ENCODE peak calls at places on chromosome 13, in eight cellular contexts. P is adrenal gland; I is transverse colon; U is H1; Y is body of pancreas; F is colonic mucosa; Q is effector memory CD4-positive, alpha-beta T cell; G is CD8-positive, alpha-beta memory T cell. S is an unnamed sample.
A peak's percentile ranks its signal among the peaks of the same experiment; 100 is the strongest.

GRCh38 chr13:59533561-59534337 is 630.0 kb downstream of the DIAPH3 start:
- DNase-seq in Q (no peak), G (no peak), F (no peak), U (no peak), Y (no peak), I (no peak), P (no peak), S (no peak)

GRCh38 chr13:37485766-37486165 is 112.8 kb downstream of the POSTN start:
- DNase-seq in I (no peak), U (no peak), F (no peak), Q (no peak), G (no peak), Y (no peak), P (no peak), S (no peak)

GRCh38 chr13:43193789-43194188 is 170.4 kb downstream of the DNAJC15 start:
- DNase-seq in P (no peak), I (no peak), G (no peak), Y (no peak), F (no peak), Q (no peak), U (no peak), S (no peak)

GRCh38 chr13:26202365-26202972 is 19.6 kb downstream of the RNF6 start:
- DNase-seq in P (no peak), Q (no peak), F (no peak), I (no peak), G (no peak), U (no peak), Y (no peak), S (no peak)

GRCh38 chr13:78100481-78100880 is 181.8 kb upstream of the EDNRB start:
- DNase-seq in P (no peak), Y (no peak), U (no peak), Q (no peak), F (no peak), I (no peak), G (no peak), S (no peak)

GRCh38 chr13:42883771-42884170 is 102.4 kb downstream of the FAM216B start:
- DNase-seq in Y (no peak), I (peak; percentile 43), G (no peak), P (peak; percentile 51), U (no peak), Q (no peak), F (peak; percentile 23), S (no peak)

GRCh38 chr13:80047406-80047805 is 293.5 kb downstream of the SPRY2 start:
- DNase-seq in I (no peak), Y (no peak), Q (no peak), U (no peak), F (no peak), P (no peak), G (no peak), S (no peak)

GRCh38 chr13:32811297-32811800 is 204.9 kb upstream of the KL start:
- DNase-seq in P (no peak), Q (no peak), Y (no peak), I (peak; percentile 30), G (no peak), U (no peak), F (peak; percentile 31), S (no peak)

GRCh38 chr13:102231486-102231885 is 170.4 kb downstream of the FGF14 start:
- DNase-seq in Y (no peak), I (no peak), G (no peak), P (no peak), Q (no peak), U (no peak), F (no peak), S (no peak)

GRCh38 chr13:40777166-40777956 is 6.4 kb upstream of the MRPS31 start:
- DNase-seq in G (no peak), Y (peak; percentile 40), Q (peak; percentile 21), U (no peak), I (peak; percentile 43), F (peak; percentile 72), P (peak; percentile 42), S (no peak)

GRCh38 chr13:21826214-21827015 is 155.5 kb downstream of the FGF9 start:
- DNase-seq in U (no peak), I (no peak), P (no peak), Y (no peak), Q (no peak), G (no peak), F (no peak), S (no peak)

GRCh38 chr13:112072531-112073244 is 5.7 kb downstream of the SOX1 start:
- DNase-seq in U (no peak), Y (no peak), I (no peak), P (no peak), Q (no peak), F (no peak), G (no peak), S (no peak)

GRCh38 chr13:37617162-37617561 is 18.6 kb upstream of the POSTN start:
- DNase-seq in F (no peak), Q (no peak), U (no peak), I (no peak), Y (no peak), G (no peak), P (no peak), S (no peak)

GRCh38 chr13:51322826-51323225 is 16.7 kb upstream of the SERPINE3 start:
- DNase-seq in G (no peak), I (no peak), Y (no peak), P (no peak), Q (no peak), F (no peak), U (no peak), S (no peak)

GRCh38 chr13:48431431-48431830 is 18.5 kb upstream of the LPAR6 start:
- DNase-seq in Y (no peak), I (no peak), F (no peak), P (no peak), U (no peak), Q (no peak), G (no peak), S (no peak)

GRCh38 chr13:46119883-46120614 is 15.2 kb upstream of the CPB2 start:
- DNase-seq in P (peak; percentile 39), U (no peak), F (no peak), Q (no peak), Y (peak; percentile 38), G (no peak), I (no peak), S (no peak)

GRCh38 chr13:80551650-80552497 is 210.9 kb upstream of the SPRY2 start:
- DNase-seq in P (no peak), Y (no peak), Q (no peak), U (no peak), F (no peak), I (no peak), G (no peak), S (no peak)

GRCh38 chr13:52659340-52659739 is 6.7 kb downstream of the SUGT1 start:
- DNase-seq in G (no peak), U (no peak), I (no peak), F (no peak), P (no peak), Q (no peak), Y (no peak), S (no peak)

GRCh38 chr13:66402071-66402470 is 828.1 kb downstream of the PCDH9 start:
- DNase-seq in P (no peak), Q (no peak), G (no peak), I (no peak), Y (no peak), F (no peak), U (no peak), S (no peak)

GRCh38 chr13:46386996-46387851 is at the start of gene RUBCNL:
- DNase-seq in G (no peak), F (peak; percentile 81), Q (no peak), U (no peak), P (no peak), I (peak; percentile 78), Y (peak; percentile 16), S (peak; percentile 34)

GRCh38 chr13:32073180-32073864 is 41.7 kb downstream of the FRY start:
- DNase-seq in U (no peak), G (no peak), P (no peak), I (no peak), Q (no peak), F (no peak), Y (no peak), S (no peak)

GRCh38 chr13:113846639-113847318 is 17.1 kb downstream of the GAS6 start:
- DNase-seq in I (no peak), F (no peak), G (no peak), Y (peak; percentile 8), Q (no peak), P (no peak), U (no peak), S (no peak)
- H3K36me3 ChIP-seq in I (no peaks in the 10 kb centered on the region), F (no peaks in the 10 kb centered on the region), G (no peaks in the 10 kb centered on the region), Y (no peaks in the 10 kb centered on the region), Q (no peaks in the 10 kb centered on the region), P (no peaks in the 10 kb centered on the region), U (no peaks in the 10 kb centered on the region), S (peaks cover 50% of the 10 kb centered on the region)

GRCh38 chr13:110530839-110531499 is 30.6 kb downstream of the RAB20 start:
- DNase-seq in U (no peak), I (no peak), Q (no peak), F (no peak), P (no peak), Y (no peak), G (no peak), S (no peak)
- H3K36me3 ChIP-seq in U (no peaks in the 10 kb centered on the region), I (no peaks in the 10 kb centered on the region), Q (no peaks in the 10 kb centered on the region), F (no peaks in the 10 kb centered on the region), P (no peaks in the 10 kb centered on the region), Y (no peaks in the 10 kb centered on the region), G (no peaks in the 10 kb centered on the region), S (no peaks in the 10 kb centered on the region)

DNA sequence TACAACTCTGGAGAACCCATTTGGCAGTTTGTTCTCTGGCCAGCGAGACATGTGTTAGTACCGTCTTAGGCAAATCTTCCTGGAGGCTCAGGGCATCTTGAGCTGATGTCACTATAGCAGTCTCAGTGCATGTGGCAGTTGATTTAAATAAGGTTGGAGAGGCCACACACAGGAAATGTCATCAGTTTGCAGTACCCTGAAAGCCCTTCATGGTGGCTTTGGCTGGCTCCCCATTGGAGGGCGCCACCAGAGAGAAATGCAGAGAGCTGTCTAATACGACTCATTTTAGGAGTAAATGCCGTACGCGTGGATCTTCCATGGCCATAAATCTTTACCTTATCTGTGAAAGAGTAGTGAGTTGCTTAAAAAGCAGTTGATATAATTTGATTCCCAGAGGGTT is 163.1 kb downstream of the STK24 start:
- DNase-seq in I (no peak), P (no peak), Q (no peak), Y (peak; percentile 2), G (no peak), U (no peak), F (no peak), S (no peak)
- H3K36me3 ChIP-seq in I (no peaks in the 10 kb centered on the region), P (no peaks in the 10 kb centered on the region), Q (no peaks in the 10 kb centered on the region), Y (peaks cover 9% of the 10 kb centered on the region), G (no peaks in the 10 kb centered on the region), U (peaks cover 4% of the 10 kb centered on the region), F (no peaks in the 10 kb centered on the region), S (peaks cover 68% of the 10 kb centered on the region)

GRCh38 chr13:30576528-30576927 is 41.2 kb upstream of the USPL1 start:
- DNase-seq in G (peak; percentile 29), P (peak; percentile 76), F (no peak), Y (no peak), I (peak; percentile 11), U (no peak), Q (peak; percentile 49), S (no peak)

GRCh38 chr13:30577381-30577780 is 40.3 kb upstream of the USPL1 start:
- DNase-seq in Q (peak; percentile 21), U (no peak), I (peak; percentile 18), F (no peak), P (peak; percentile 77), Y (no peak), G (peak; percentile 34), S (no peak)

GRCh38 chr13:30567072-30567471 is 50.6 kb upstream of the USPL1 start:
- DNase-seq in U (no peak), F (no peak), P (no peak), I (no peak), G (no peak), Y (no peak), Q (no peak), S (no peak)

GRCh38 chr13:30569901-30570576 is 47.7 kb upstream of the USPL1 start:
- DNase-seq in Y (no peak), I (peak; percentile 13), U (peak; percentile 36), F (peak; percentile 24), G (no peak), Q (no peak), P (peak; percentile 70), S (no peak)

GRCh38 chr13:30572859-30573275 is 44.9 kb upstream of the USPL1 start:
- DNase-seq in Y (no peak), I (no peak), U (no peak), Q (no peak), P (no peak), F (no peak), G (no peak), S (no peak)
- H3K36me3 ChIP-seq in Y (no peaks in the 10 kb centered on the region), I (no peaks in the 10 kb centered on the region), U (no peaks in the 10 kb centered on the region), Q (no peaks in the 10 kb centered on the region), P (no peaks in the 10 kb centered on the region), F (no peaks in the 10 kb centered on the region), G (no peaks in the 10 kb centered on the region), S (no peaks in the 10 kb centered on the region)